ENCODE peak calls at places on chromosome 9, in nine cellular contexts. O, J, F, U, A, Z, N, B and D are unnamed samples.

GRCh38 chr9:36319806-36320205 is 61.6 kb upstream of the GNE start:
- DNase-seq in U (no peak), N (no peak), J (no peak), B (no peak), A (peak), Z (peak), O (no peak), F (peak), D (no peak)

GRCh38 chr9:76459691-76460635 is 981 bp downstream of the GCNT1 start:
- DNase-seq in F (no peak), O (peak), B (peak), Z (peak), N (no peak), U (peak), J (peak), A (peak), D (peak)

GRCh38 chr9:114156658-114157421 is 1.5 kb downstream of the COL27A1 start:
- DNase-seq in U (no peak), A (peak), J (peak), O (peak), Z (no peak), F (peak), N (no peak), B (peak), D (no peak)

GRCh38 chr9:137506274-137506673 is 43.9 kb downstream of the PNPLA7 start:
- DNase-seq in F (peak), B (no peak), U (no peak), N (no peak), A (no peak), Z (peak), J (no peak), O (no peak), D (no peak)

GRCh38 chr9:32665101-32665500 is 29.6 kb upstream of the TAF1L start:
- DNase-seq in Z (peak), A (no peak), F (no peak), B (no peak), J (peak), U (no peak), O (no peak), N (no peak), D (no peak)

GRCh38 chr9:13033959-13034695 is 245.4 kb downstream of the MPDZ start:
- DNase-seq in O (peak), J (peak), Z (peak), A (peak), N (peak), F (peak), B (peak), U (peak), D (peak)

GRCh38 chr9:120439147-120439546 is 140.8 kb downstream of the CDK5RAP2 start:
- DNase-seq in B (no peak), U (no peak), A (no peak), Z (peak), J (peak), N (peak), F (no peak), O (peak), D (no peak)

GRCh38 chr9:21326526-21327139 is 8.6 kb downstream of the KLHL9 start:
- DNase-seq in B (no peak), F (no peak), J (peak), N (no peak), A (no peak), O (no peak), Z (peak), U (peak), D (peak)

GRCh38 chr9:1726993-1727759 is 288.0 kb upstream of the SMARCA2 start:
- DNase-seq in J (peak), A (no peak), O (peak), N (no peak), U (no peak), Z (no peak), B (no peak), F (no peak), D (no peak)

GRCh38 chr9:128152781-128153116 is 3.5 kb downstream of the LCN2 start:
- DNase-seq in J (no peak), O (no peak), A (no peak), U (no peak), B (no peak), N (no peak), F (no peak), Z (no peak), D (no peak)

GRCh38 chr9:68530618-68531017 is 10.1 kb downstream of the TMEM252 start:
- DNase-seq in F (peak), O (peak), Z (no peak), U (no peak), A (no peak), J (no peak), N (no peak), B (peak), D (no peak)

GRCh38 chr9:112327718-112328450 is 5.5 kb downstream of the PTBP3 start:
- DNase-seq in B (no peak), Z (no peak), U (peak), O (no peak), J (peak), A (no peak), N (no peak), F (no peak), D (no peak)

GRCh38 chr9:16825971-16826370 is 44.5 kb downstream of the BNC2 start:
- DNase-seq in B (no peak), U (no peak), N (no peak), F (no peak), Z (peak), A (no peak), O (no peak), J (peak), D (no peak)

GRCh38 chr9:121902483-121903135 is 190.5 kb downstream of the TTLL11 start:
- DNase-seq in A (no peak), J (peak), N (no peak), O (no peak), Z (no peak), F (no peak), B (no peak), U (no peak), D (peak)

GRCh38 chr9:98859941-98860340 is 52.5 kb downstream of the GALNT12 start:
- DNase-seq in F (peak), B (no peak), N (no peak), J (no peak), O (no peak), A (no peak), Z (no peak), U (no peak), D (no peak)

GRCh38 chr9:68533678-68534077 is 7.0 kb downstream of the TMEM252 start:
- DNase-seq in O (no peak), Z (no peak), F (no peak), B (no peak), U (no peak), N (no peak), J (no peak), A (no peak), D (no peak)

GRCh38 chr9:122318284-122318683 is 52.5 kb upstream of the PTGS1 start:
- DNase-seq in B (no peak), O (no peak), Z (no peak), N (no peak), F (no peak), U (no peak), A (no peak), J (no peak), D (no peak)